ENCODE peak calls at places on chromosome 11, in five cellular contexts. One of them, this sample, is unnamed.

GRCh38 chr11:61480936-61481335 is 27.6 kb upstream of the LRRC10B start:
- DNase-seq in lung: no peak
- DNase-seq in AG04450: no peak
- DNase-seq in right atrium auricular region: no peak
- DNase-seq in GM23338: peak
- DNase-seq in this sample: no peak

GRCh38 chr11:60914620-60915249 is 777 bp downstream of the TMEM109 start:
- DNase-seq in AG04450: no peak
- DNase-seq in lung: no peak
- DNase-seq in GM23338: peak
- DNase-seq in right atrium auricular region: no peak
- DNase-seq in this sample: no peak

GRCh38 chr11:113034591-113034990 is 73.4 kb downstream of the NCAM1 start:
- DNase-seq in GM23338: no peak
- DNase-seq in AG04450: no peak
- DNase-seq in lung: no peak
- DNase-seq in right atrium auricular region: no peak
- DNase-seq in this sample: no peak

GRCh38 chr11:115676768-115677167 is 172.6 kb upstream of the CADM1 start:
- DNase-seq in AG04450: peak
- DNase-seq in lung: no peak
- DNase-seq in GM23338: no peak
- DNase-seq in right atrium auricular region: no peak
- DNase-seq in this sample: no peak

GRCh38 chr11:94597896-94598295 is 30.7 kb downstream of the PIWIL4 start:
- DNase-seq in lung: no peak
- DNase-seq in GM23338: peak
- DNase-seq in AG04450: no peak
- DNase-seq in right atrium auricular region: no peak
- DNase-seq in this sample: no peak

GRCh38 chr11:110077866-110078325 is 15.3 kb upstream of the ZC3H12C start:
- DNase-seq in AG04450: no peak
- DNase-seq in lung: no peak
- DNase-seq in right atrium auricular region: no peak
- DNase-seq in GM23338: peak
- DNase-seq in this sample: peak

GRCh38 chr11:12529041-12529440 is 145.2 kb upstream of the TEAD1 start:
- DNase-seq in AG04450: no peak
- DNase-seq in right atrium auricular region: no peak
- DNase-seq in GM23338: no peak
- DNase-seq in lung: no peak
- DNase-seq in this sample: no peak

GRCh38 chr11:104618949-104619348 is 279.3 kb downstream of the CASP12 start:
- DNase-seq in GM23338: no peak
- DNase-seq in AG04450: no peak
- DNase-seq in lung: no peak
- DNase-seq in right atrium auricular region: no peak
- DNase-seq in this sample: no peak

GRCh38 chr11:70790671-70791300 is 392.5 kb downstream of the CTTN start:
- DNase-seq in AG04450: no peak
- DNase-seq in lung: no peak
- DNase-seq in right atrium auricular region: no peak
- DNase-seq in GM23338: peak
- DNase-seq in this sample: no peak

GRCh38 chr11:79045018-79045787 is 395.6 kb downstream of the TENM4 start:
- DNase-seq in GM23338: no peak
- DNase-seq in right atrium auricular region: no peak
- DNase-seq in lung: no peak
- DNase-seq in AG04450: no peak
- DNase-seq in this sample: no peak

GRCh38 chr11:130464289-130464812 is 15.9 kb downstream of the ADAMTS15 start:
- DNase-seq in GM23338: no peak
- DNase-seq in AG04450: no peak
- DNase-seq in right atrium auricular region: no peak
- DNase-seq in lung: no peak
- DNase-seq in this sample: no peak

GRCh38 chr11:64571410-64572091 is 19.5 kb upstream of the SLC22A12 start:
- DNase-seq in lung: no peak
- DNase-seq in GM23338: peak
- DNase-seq in AG04450: no peak
- DNase-seq in right atrium auricular region: no peak
- DNase-seq in this sample: no peak

GRCh38 chr11:60315866-60316265 is 11.2 kb upstream of the MS4A6E start:
- DNase-seq in AG04450: no peak
- DNase-seq in GM23338: no peak
- DNase-seq in lung: no peak
- DNase-seq in right atrium auricular region: no peak
- DNase-seq in this sample: no peak

GRCh38 chr11:120835601-120836228 is 188.2 kb upstream of the TBCEL start:
- DNase-seq in lung: no peak
- DNase-seq in AG04450: no peak
- DNase-seq in GM23338: no peak
- DNase-seq in right atrium auricular region: no peak
- DNase-seq in this sample: no peak

GRCh38 chr11:11036185-11037161 is 178.6 kb upstream of the ZBED5 start:
- DNase-seq in GM23338: peak
- DNase-seq in AG04450: no peak
- DNase-seq in right atrium auricular region: no peak
- DNase-seq in lung: no peak
- DNase-seq in this sample: peak

GRCh38 chr11:12235549-12235944 is 125.2 kb downstream of the MICAL2 start:
- DNase-seq in right atrium auricular region: no peak
- DNase-seq in lung: no peak
- DNase-seq in GM23338: no peak
- DNase-seq in AG04450: no peak
- DNase-seq in this sample: no peak

GRCh38 chr11:107769189-107769588 is 57.3 kb upstream of the SLN start:
- DNase-seq in GM23338: no peak
- DNase-seq in lung: no peak
- DNase-seq in right atrium auricular region: no peak
- DNase-seq in AG04450: no peak
- DNase-seq in this sample: no peak

GRCh38 chr11:76327223-76327622 is 53.7 kb downstream of the THAP12 start:
- DNase-seq in right atrium auricular region: no peak
- DNase-seq in GM23338: no peak
- DNase-seq in lung: no peak
- DNase-seq in AG04450: no peak
- DNase-seq in this sample: no peak

GRCh38 chr11:118918128-118918685 is 7.5 kb downstream of the BCL9L start:
- DNase-seq in right atrium auricular region: peak
- DNase-seq in lung: peak
- DNase-seq in GM23338: peak
- DNase-seq in AG04450: no peak
- DNase-seq in this sample: no peak

GRCh38 chr11:3091081-3091845 is 34.0 kb upstream of the CARS1 start:
- DNase-seq in AG04450: no peak
- DNase-seq in right atrium auricular region: no peak
- DNase-seq in GM23338: no peak
- DNase-seq in lung: no peak
- DNase-seq in this sample: no peak

GRCh38 chr11:16001899-16002426 is 354.4 kb downstream of the SOX6 start:
- DNase-seq in GM23338: peak
- DNase-seq in right atrium auricular region: no peak
- DNase-seq in AG04450: peak
- DNase-seq in lung: peak
- DNase-seq in this sample: peak

GRCh38 chr11:27358306-27358705 is 4.7 kb downstream of the CCDC34 start:
- DNase-seq in AG04450: no peak
- DNase-seq in lung: no peak
- DNase-seq in right atrium auricular region: no peak
- DNase-seq in GM23338: no peak
- DNase-seq in this sample: no peak

GRCh38 chr11:27357250-27357649 is 5.8 kb downstream of the CCDC34 start:
- DNase-seq in GM23338: no peak
- DNase-seq in right atrium auricular region: no peak
- DNase-seq in lung: no peak
- DNase-seq in AG04450: no peak
- DNase-seq in this sample: no peak

GRCh38 chr11:27362749-27363575 is at the start of gene CCDC34:
- DNase-seq in AG04450: peak
- DNase-seq in right atrium auricular region: peak
- DNase-seq in GM23338: peak
- DNase-seq in lung: peak
- DNase-seq in this sample: peak

GRCh38 chr11:27363576-27364115 is 631 bp upstream of the CCDC34 start:
- DNase-seq in AG04450: no peak
- DNase-seq in GM23338: no peak
- DNase-seq in right atrium auricular region: no peak
- DNase-seq in lung: no peak
- DNase-seq in this sample: no peak

DNA sequence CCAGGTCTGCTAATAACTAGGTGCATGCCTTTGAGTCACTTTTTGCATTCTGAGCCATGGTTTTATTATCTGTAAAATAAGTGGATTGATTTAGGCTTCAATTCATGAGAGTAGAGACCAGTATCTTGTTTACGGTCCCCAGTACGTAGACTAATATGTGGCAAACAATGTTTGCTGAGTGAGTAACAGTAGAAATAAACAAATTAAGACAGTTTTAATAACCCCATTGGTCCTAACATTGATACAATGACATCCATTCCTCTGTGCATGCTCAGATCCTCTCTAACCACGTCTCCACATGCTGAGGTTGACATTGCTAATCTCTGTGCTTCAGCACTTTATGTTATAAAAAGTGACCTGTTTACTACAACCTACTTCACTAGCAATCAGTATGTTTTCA is 983 bp downstream of the CCDC34 start:
- DNase-seq in AG04450: no peak
- DNase-seq in right atrium auricular region: no peak
- DNase-seq in lung: no peak
- DNase-seq in GM23338: no peak
- DNase-seq in this sample: no peak
- H3K4me3 ChIP-seq in AG04450: no peak
- H3K4me3 ChIP-seq in right atrium auricular region: no peak
- H3K4me3 ChIP-seq in lung: no peak
- H3K4me3 ChIP-seq in GM23338: peak
- H3K4me3 ChIP-seq in this sample: peak

GRCh38 chr11:1027483-1028290 is 8.8 kb downstream of the MUC6 start:
- DNase-seq in GM23338: no peak
- DNase-seq in right atrium auricular region: no peak
- DNase-seq in AG04450: no peak
- DNase-seq in lung: no peak
- DNase-seq in this sample: no peak

GRCh38 chr11:1029051-1029450 is 7.5 kb downstream of the MUC6 start:
- DNase-seq in right atrium auricular region: no peak
- DNase-seq in GM23338: no peak
- DNase-seq in AG04450: no peak
- DNase-seq in lung: no peak
- DNase-seq in this sample: no peak

GRCh38 chr11:1026641-1027482 is 9.7 kb downstream of the MUC6 start:
- DNase-seq in GM23338: no peak
- DNase-seq in lung: no peak
- DNase-seq in AG04450: no peak
- DNase-seq in right atrium auricular region: no peak
- DNase-seq in this sample: no peak

GRCh38 chr11:1028616-1029015 is 7.9 kb downstream of the MUC6 start:
- DNase-seq in AG04450: no peak
- DNase-seq in lung: no peak
- DNase-seq in GM23338: no peak
- DNase-seq in right atrium auricular region: no peak
- DNase-seq in this sample: no peak

GRCh38 chr11:1028291-1028540 is 8.3 kb downstream of the MUC6 start:
- DNase-seq in lung: no peak
- DNase-seq in right atrium auricular region: no peak
- DNase-seq in GM23338: no peak
- DNase-seq in AG04450: no peak
- DNase-seq in this sample: no peak
- TF ChIP-seq CTCF in lung: no peak
- TF ChIP-seq CTCF in right atrium auricular region: no peak
- TF ChIP-seq CTCF in GM23338: no peak
- TF ChIP-seq CTCF in AG04450: no peak
- TF ChIP-seq CTCF in this sample: no peak

GRCh38 chr11:45846174-45846675 is 1.1 kb upstream of the CRY2 start:
- DNase-seq in right atrium auricular region: no peak
- DNase-seq in AG04450: no peak
- DNase-seq in GM23338: no peak
- DNase-seq in lung: no peak
- DNase-seq in this sample: no peak
- H3K4me3 ChIP-seq in right atrium auricular region: no peak
- H3K4me3 ChIP-seq in AG04450: no peak
- H3K4me3 ChIP-seq in GM23338: no peak
- H3K4me3 ChIP-seq in lung: no peak
- H3K4me3 ChIP-seq in this sample: no peak

GRCh38 chr11:5394091-5394490 is 10.5 kb downstream of the OR51M1 start:
- DNase-seq in GM23338: no peak
- DNase-seq in AG04450: no peak
- DNase-seq in right atrium auricular region: no peak
- DNase-seq in lung: no peak
- DNase-seq in this sample: no peak

GRCh38 chr11:5384335-5384734 is 723 bp downstream of the OR51M1 start:
- DNase-seq in GM23338: peak
- DNase-seq in right atrium auricular region: no peak
- DNase-seq in AG04450: no peak
- DNase-seq in lung: no peak
- DNase-seq in this sample: no peak

GRCh38 chr11:5390210-5390609 is 6.6 kb downstream of the OR51M1 start:
- DNase-seq in GM23338: no peak
- DNase-seq in AG04450: no peak
- DNase-seq in lung: no peak
- DNase-seq in right atrium auricular region: no peak
- DNase-seq in this sample: no peak
- TF ChIP-seq CTCF in GM23338: peak
- TF ChIP-seq CTCF in AG04450: peak
- TF ChIP-seq CTCF in lung: no peak
- TF ChIP-seq CTCF in right atrium auricular region: no peak
- TF ChIP-seq CTCF in this sample: peak

GRCh38 chr11:126440792-126441514 is 85.5 kb downstream of the ST3GAL4 start:
- DNase-seq in GM23338: peak
- DNase-seq in right atrium auricular region: peak
- DNase-seq in AG04450: no peak
- DNase-seq in lung: peak
- DNase-seq in this sample: no peak
- H3K4me3 ChIP-seq in GM23338: no peak
- H3K4me3 ChIP-seq in right atrium auricular region: no peak
- H3K4me3 ChIP-seq in AG04450: no peak
- H3K4me3 ChIP-seq in lung: no peak
- H3K4me3 ChIP-seq in this sample: no peak

GRCh38 chr11:47448566-47449427 is at the start of gene RAPSN:
- DNase-seq in right atrium auricular region: no peak
- DNase-seq in lung: no peak
- DNase-seq in GM23338: no peak
- DNase-seq in AG04450: no peak
- DNase-seq in this sample: no peak
- TF ChIP-seq CTCF in right atrium auricular region: no peak
- TF ChIP-seq CTCF in lung: no peak
- TF ChIP-seq CTCF in GM23338: no peak
- TF ChIP-seq CTCF in AG04450: no peak
- TF ChIP-seq CTCF in this sample: no peak

This sample was measured in epithelial cell of proximal tubule.